ENCODE peak calls at places on chromosomes 7 and 10, in eight cellular contexts. V is right lobe of liver, F is bronchial epithelial cell, J is astrocyte of the cerebellum, P is AG09319, N is fibroblast of lung, K is left ventricle myocardium inferior, I is heart right ventricle. B is an unnamed sample.

GRCh38 chr10:80964179-80964578 is 426.5 kb downstream of the SH2D4B start:
- DNase-seq in V (no peak), F (no peak), J (no peak), P (no peak), N (no peak), K (no peak), I (no peak), B (no peak)

GRCh38 chr10:12337973-12338372 is 11.4 kb upstream of the CAMK1D start:
- DNase-seq in V (no peak), F (no peak), J (peak; percentile 28), P (no peak), N (peak; percentile 87), K (no peak), I (no peak), B (no peak)

GRCh38 chr10:6592080-6592479 is 12.0 kb upstream of the PRKCQ start:
- DNase-seq in V (no peak), F (no peak), J (no peak), P (no peak), N (no peak), K (no peak), I (no peak), B (no peak)

GRCh38 chr7:70741666-70742065 is 390.3 kb upstream of the GALNT17 start:
- DNase-seq in V (no peak), F (no peak), J (no peak), P (no peak), N (no peak), K (no peak), I (no peak), B (no peak)

GRCh38 chr10:46218921-46219320 is 67.9 kb upstream of the ANTXRL start:
- DNase-seq in V (no peak), F (no peak), J (no peak), P (no peak), N (no peak), K (no peak), I (no peak), B (no peak)

GRCh38 chr10:27744478-27745379 is 890 bp downstream of the MKX start:
- DNase-seq in V (peak; percentile 28), F (no peak), J (no peak), P (peak; percentile 28), N (peak; percentile 53), K (peak; percentile 15), I (no peak), B (peak; percentile 94)

GRCh38 chr7:82234457-82235049 is 209.0 kb downstream of the CACNA2D1 start:
- DNase-seq in V (no peak), F (peak; percentile 33), J (peak; percentile 37), P (peak; percentile 24), N (peak; percentile 25), K (no peak), I (no peak), B (no peak)

GRCh38 chr7:1611708-1612241 is 41.9 kb upstream of the PSMG3 start:
- DNase-seq in V (no peak), F (peak; percentile 41), J (peak; percentile 64), P (peak; percentile 86), N (peak; percentile 93), K (no peak), I (no peak), B (no peak)

GRCh38 chr7:112414855-112415490 is 35.3 kb upstream of the IFRD1 start:
- DNase-seq in V (no peak), F (peak; percentile 57), J (no peak), P (no peak), N (peak; percentile 27), K (no peak), I (no peak), B (no peak)

GRCh38 chr7:98619450-98620321 is 2.6 kb downstream of the NPTX2 start:
- DNase-seq in V (peak; percentile 79), F (no peak), J (peak; percentile 18), P (no peak), N (peak; percentile 65), K (peak; percentile 34), I (no peak), B (no peak)

GRCh38 chr7:157442993-157443831 is 106.4 kb downstream of the DNAJB6 start:
- DNase-seq in V (no peak), F (no peak), J (no peak), P (no peak), N (no peak), K (no peak), I (no peak), B (peak; percentile 93)

GRCh38 chr10:123913688-123914268 is 22.2 kb upstream of the CPXM2 start:
- DNase-seq in V (no peak), F (no peak), J (peak; percentile 13), P (peak; percentile 60), N (peak; percentile 23), K (no peak), I (no peak), B (no peak)

GRCh38 chr10:61478621-61479312 is 25.6 kb upstream of the TMEM26 start:
- DNase-seq in V (no peak), F (no peak), J (no peak), P (no peak), N (no peak), K (no peak), I (no peak), B (no peak)

GRCh38 chr7:79984210-79984609 is 150.4 kb upstream of the GNAI1 start:
- DNase-seq in V (no peak), F (peak; percentile 21), J (no peak), P (no peak), N (peak; percentile 71), K (no peak), I (no peak), B (no peak)

GRCh38 chr10:122098924-122099323 is 110.0 kb downstream of the TACC2 start:
- DNase-seq in V (no peak), F (no peak), J (no peak), P (no peak), N (no peak), K (no peak), I (no peak), B (no peak)

GRCh38 chr10:115856580-115856979 is 416.4 kb downstream of the GFRA1 start:
- DNase-seq in V (no peak), F (peak; percentile 64), J (no peak), P (no peak), N (no peak), K (no peak), I (no peak), B (no peak)

GRCh38 chr10:3761111-3761686 is 23.8 kb downstream of the KLF6 start:
- DNase-seq in V (no peak), F (no peak), J (no peak), P (no peak), N (no peak), K (no peak), I (no peak), B (no peak)

DNA sequence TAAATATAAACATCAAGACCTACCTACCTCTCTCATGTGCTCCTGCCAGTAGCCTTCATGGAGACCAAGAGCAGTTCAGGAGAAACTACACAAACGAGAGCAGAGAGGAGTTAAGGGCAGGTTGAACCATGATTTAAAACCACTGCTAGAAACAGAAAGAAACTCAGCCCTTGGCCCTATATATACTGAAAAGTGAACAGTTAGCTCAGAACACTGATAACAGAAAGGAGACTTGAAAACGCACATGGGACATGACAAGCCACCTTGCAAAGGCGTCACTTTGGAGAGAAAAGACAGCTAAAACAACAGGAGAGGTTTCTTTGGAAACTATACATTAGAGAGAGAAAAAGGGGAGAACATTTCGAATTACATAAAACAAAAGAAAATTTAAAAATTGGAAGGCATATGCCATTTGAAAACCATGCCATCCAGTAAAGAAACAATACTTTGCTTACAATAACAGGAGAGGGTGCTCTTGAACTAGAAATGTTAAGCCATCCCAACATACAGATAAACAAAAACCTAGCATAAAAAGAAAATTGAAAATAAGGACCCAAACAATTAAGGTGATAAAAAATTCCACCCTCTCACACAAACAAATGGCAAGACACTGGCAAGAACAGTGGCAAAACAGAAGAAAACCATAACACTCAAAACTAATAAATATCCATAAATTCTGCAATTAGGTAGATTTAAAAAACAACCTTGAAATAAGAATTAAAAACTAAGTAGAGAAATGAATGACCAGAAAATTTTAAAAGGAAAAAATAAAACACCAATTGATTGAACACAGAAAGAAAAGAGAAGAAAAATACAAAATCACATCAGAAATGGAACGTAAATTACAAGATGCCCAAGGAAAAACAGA is 232.7 kb downstream of the IMMP2L start:
- DNase-seq in V (no peak), F (peak; percentile 20), J (no peak), P (no peak), N (peak; percentile 1), K (no peak), I (no peak), B (no peak)
- TF ChIP-seq CTCF in V (no peak), F (no peak), J (no peak), P (peak; percentile 19), N (peak; percentile 9), K (peak; percentile 18), I (peak; percentile 21), B (peak; percentile 58)

DNA sequence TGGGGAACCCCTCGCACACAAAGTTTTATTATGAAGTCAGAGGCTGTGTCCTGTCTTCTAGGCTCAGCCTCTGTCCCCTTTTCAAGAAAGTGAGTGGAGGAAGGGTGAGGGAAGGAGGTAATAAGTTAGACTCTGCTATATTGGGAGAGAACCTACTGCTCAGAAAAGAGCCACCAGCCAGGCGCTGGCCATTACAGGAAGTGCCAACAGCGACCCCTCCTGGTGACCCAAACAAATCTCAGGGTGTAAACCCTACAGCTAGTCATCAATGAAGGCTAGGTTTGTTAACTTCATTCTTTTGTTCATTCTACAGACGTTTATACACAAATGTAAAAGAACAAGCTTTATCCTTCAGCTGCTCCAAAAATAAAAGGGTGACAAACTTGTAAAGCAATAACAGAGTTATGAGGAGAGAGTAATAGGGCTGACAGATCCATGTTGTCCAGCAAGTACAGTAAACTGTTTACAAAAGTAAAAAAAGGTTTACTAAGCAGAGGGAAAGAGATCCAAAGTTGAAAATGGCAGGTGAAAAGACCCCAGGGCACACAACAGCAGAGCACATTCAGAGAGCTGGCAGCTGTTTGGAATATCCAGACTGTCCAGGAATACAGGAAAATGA is 82.7 kb downstream of the FAM204A start:
- DNase-seq in V (no peak), F (peak; percentile 19), J (no peak), P (no peak), N (no peak), K (no peak), I (no peak), B (no peak)
- TF ChIP-seq CTCF in V (peak; percentile 41), F (peak; percentile 80), J (peak; percentile 52), P (peak; percentile 55), N (peak; percentile 51), K (peak; percentile 53), I (peak; percentile 44), B (peak; percentile 77)

GRCh38 chr10:86644412-86645110 is 9.8 kb upstream of the OPN4 start:
- DNase-seq in V (no peak), F (peak; percentile 32), J (no peak), P (no peak), N (peak; percentile 47), K (no peak), I (no peak), B (no peak)
- TF ChIP-seq CTCF in V (no peak), F (no peak), J (peak; percentile 19), P (peak; percentile 20), N (no peak), K (peak; percentile 45), I (peak; percentile 33), B (peak; percentile 71)

GRCh38 chr10:94489976-94490788 is 55.4 kb upstream of the HELLS start:
- DNase-seq in V (no peak), F (no peak), J (no peak), P (no peak), N (no peak), K (no peak), I (no peak), B (no peak)
- TF ChIP-seq CTCF in V (no peak), F (no peak), J (no peak), P (no peak), N (no peak), K (no peak), I (no peak), B (no peak)